ENCODE peak calls at places on chromosomes 13 and 19, in eight cellular contexts. G is H54, R is lower leg skin, W is GM12878, C is heart left ventricle, L is uterus, M is sigmoid colon, Z is adrenal gland. O is an unnamed sample.

GRCh38 chr13:36076211-36076610 is 55.0 kb downstream of the DCLK1 start:
- DNase-seq in G (no peak), R (no peak), W (no peak), C (no peak), L (no peak), M (no peak), Z (no peak), O (no peak)

GRCh38 chr19:1773173-1773572 is 19.9 kb downstream of the ONECUT3 start:
- DNase-seq in G (peak; percentile 91), R (no peak), W (no peak), C (no peak), L (no peak), M (no peak), Z (no peak), O (no peak)

GRCh38 chr13:30898070-30898469 is 8.0 kb upstream of the MEDAG start:
- DNase-seq in G (no peak), R (no peak), W (no peak), C (no peak), L (no peak), M (no peak), Z (no peak), O (no peak)

GRCh38 chr13:67231481-67231940 is 1.4 kb upstream of the PCDH9 start:
- DNase-seq in G (no peak), R (no peak), W (no peak), C (no peak), L (no peak), M (no peak), Z (no peak), O (no peak)

GRCh38 chr13:74979703-74980102 is 502.3 kb downstream of the TBC1D4 start:
- DNase-seq in G (no peak), R (no peak), W (no peak), C (no peak), L (no peak), M (no peak), Z (no peak), O (no peak)

GRCh38 chr19:290539-291521 is at the start of gene PLPP2:
- DNase-seq in G (peak; percentile 73), R (no peak), W (no peak), C (no peak), L (peak; percentile 39), M (no peak), Z (no peak), O (peak; percentile 93)

GRCh38 chr19:32976223-32976805 is 4.3 kb downstream of the FAAP24 start:
- DNase-seq in G (peak; percentile 61), R (peak; percentile 43), W (no peak), C (peak; percentile 34), L (peak; percentile 49), M (peak; percentile 76), Z (peak; percentile 84), O (peak; percentile 85)

GRCh38 chr19:48945817-48946216 is 8.9 kb upstream of the BAX start:
- DNase-seq in G (no peak), R (no peak), W (no peak), C (no peak), L (no peak), M (no peak), Z (no peak), O (no peak)

GRCh38 chr19:2050349-2050990 is 574 bp downstream of the MKNK2 start:
- DNase-seq in G (no peak), R (no peak), W (no peak), C (no peak), L (no peak), M (no peak), Z (no peak), O (no peak)

GRCh38 chr13:45194081-45194939 is 6.5 kb downstream of the KCTD4 start:
- DNase-seq in G (no peak), R (no peak), W (no peak), C (peak; percentile 40), L (no peak), M (peak; percentile 81), Z (no peak), O (no peak)

GRCh38 chr19:18436651-18437478 is 1.1 kb downstream of the ISYNA1 start:
- DNase-seq in G (peak; percentile 91), R (peak; percentile 62), W (no peak), C (peak; percentile 90), L (peak; percentile 85), M (peak; percentile 88), Z (peak; percentile 85), O (peak; percentile 75)

GRCh38 chr13:49240017-49240416 is 7.7 kb upstream of the CDADC1 start:
- DNase-seq in G (no peak), R (no peak), W (no peak), C (no peak), L (no peak), M (no peak), Z (peak; percentile 47), O (no peak)

GRCh38 chr19:57106646-57107235 is 13.0 kb upstream of the USP29 start:
- DNase-seq in G (no peak), R (no peak), W (no peak), C (no peak), L (no peak), M (peak; percentile 37), Z (no peak), O (no peak)

GRCh38 chr19:3459322-3459881 is 20.9 kb downstream of the SMIM24 start:
- DNase-seq in G (peak; percentile 77), R (peak; percentile 82), W (no peak), C (peak; percentile 92), L (peak; percentile 95), M (peak; percentile 95), Z (peak; percentile 95), O (peak; percentile 62)

GRCh38 chr13:22235285-22235949 is 564.5 kb downstream of the FGF9 start:
- DNase-seq in G (no peak), R (no peak), W (no peak), C (no peak), L (no peak), M (no peak), Z (peak; percentile 10), O (no peak)

GRCh38 chr13:99757756-99758464 is 213.7 kb downstream of the ZIC5 start:
- DNase-seq in G (no peak), R (no peak), W (no peak), C (no peak), L (no peak), M (no peak), Z (no peak), O (no peak)

GRCh38 chr13:20274466-20274865 is 42.3 kb upstream of the GJB6 start:
- DNase-seq in G (no peak), R (peak; percentile 50), W (no peak), C (no peak), L (no peak), M (no peak), Z (no peak), O (no peak)

GRCh38 chr13:104357174-104357573 is 1291.0 kb upstream of the SLC10A2 start:
- DNase-seq in G (no peak), R (no peak), W (no peak), C (no peak), L (no peak), M (no peak), Z (no peak), O (no peak)

GRCh38 chr19:11457115-11457514 is 21.7 kb downstream of the PRKCSH start:
- DNase-seq in G (no peak), R (no peak), W (no peak), C (no peak), L (no peak), M (no peak), Z (no peak), O (no peak)

GRCh38 chr19:6700586-6701316 is 19.7 kb downstream of the C3 start:
- DNase-seq in G (no peak), R (no peak), W (no peak), C (no peak), L (no peak), M (no peak), Z (no peak), O (no peak)
- TF ChIP-seq POLR2A in G (no peak), R (no peak), W (no peak), C (no peak), L (no peak), M (no peak), Z (no peak), O (no peak)

GRCh38 chr13:27321619-27322385 is 51.2 kb downstream of the RASL11A start:
- DNase-seq in G (no peak), R (no peak), W (no peak), C (no peak), L (no peak), M (no peak), Z (no peak), O (no peak)

GRCh38 chr13:27313742-27314141 is 43.1 kb downstream of the RASL11A start:
- DNase-seq in G (no peak), R (no peak), W (no peak), C (no peak), L (no peak), M (no peak), Z (no peak), O (no peak)

DNA sequence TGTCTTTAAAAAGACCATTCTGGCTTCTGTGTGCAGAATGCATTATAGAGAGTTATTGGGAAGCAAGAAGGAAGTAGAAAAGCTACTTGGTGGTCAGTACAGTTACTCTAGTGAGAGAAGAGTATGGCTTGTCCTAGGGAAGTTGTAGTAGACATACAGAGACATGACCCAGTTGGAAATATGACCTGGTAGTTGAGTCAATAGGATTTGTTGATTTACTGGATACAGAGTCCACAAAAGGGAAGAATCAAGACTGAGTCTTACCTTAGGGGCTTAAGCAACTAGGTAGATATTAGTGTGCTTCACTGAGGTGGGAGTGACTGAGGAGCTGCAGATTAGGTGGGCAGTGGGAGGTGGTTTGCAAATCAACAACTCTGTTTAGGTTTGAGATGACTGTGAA is 48.8 kb downstream of the RASL11A start:
- DNase-seq in G (no peak), R (no peak), W (no peak), C (no peak), L (no peak), M (no peak), Z (no peak), O (no peak)
- TF ChIP-seq POLR2A in G (no peak), R (no peak), W (no peak), C (no peak), L (no peak), M (no peak), Z (no peak), O (no peak)

GRCh38 chr19:39434123-39435076 is 1.3 kb downstream of the RPS16 start:
- DNase-seq in G (no peak), R (no peak), W (no peak), C (no peak), L (no peak), M (no peak), Z (no peak), O (no peak)
- TF ChIP-seq POLR2A in G (no peak), R (no peak), W (no peak), C (no peak), L (no peak), M (no peak), Z (no peak), O (no peak)

GRCh38 chr13:113836917-113837553 is 26.8 kb downstream of the GAS6 start:
- DNase-seq in G (peak; percentile 71), R (peak; percentile 69), W (no peak), C (peak; percentile 79), L (peak; percentile 79), M (peak; percentile 88), Z (peak; percentile 77), O (peak; percentile 66)

GRCh38 chr13:113838711-113839201 is 25.1 kb downstream of the GAS6 start:
- DNase-seq in G (no peak), R (no peak), W (no peak), C (no peak), L (no peak), M (no peak), Z (no peak), O (no peak)

GRCh38 chr13:113835461-113836274 is 28.2 kb downstream of the GAS6 start:
- DNase-seq in G (peak; percentile 79), R (no peak), W (no peak), C (no peak), L (no peak), M (no peak), Z (no peak), O (no peak)

GRCh38 chr13:113839536-113840204 is 24.2 kb downstream of the GAS6 start:
- DNase-seq in G (no peak), R (no peak), W (no peak), C (no peak), L (no peak), M (no peak), Z (no peak), O (peak; percentile 81)

GRCh38 chr13:113837554-113838355 is 26.1 kb downstream of the GAS6 start:
- DNase-seq in G (peak; percentile 99), R (peak; percentile 93), W (no peak), C (peak; percentile 93), L (peak; percentile 98), M (peak; percentile 98), Z (peak; percentile 97), O (peak; percentile 89)
- TF ChIP-seq POLR2A in G (peak; percentile 34), R (no peak), W (no peak), C (no peak), L (peak; percentile 29), M (no peak), Z (no peak), O (no peak)

O was measured in stomach.